ENCODE peak calls at places on chromosomes 7 and 10, in five cellular contexts. S, F, E, G and J are unnamed samples.

GRCh38 chr7:21850531-21851285 is 95.0 kb downstream of the CDCA7L start:
- DNase-seq in S (no peak), F (no peak), E (no peak), G (peak; percentile 56), J (no peak)

GRCh38 chr10:126905776-126906703 is 812 bp downstream of the DOCK1 start:
- DNase-seq in S (peak; percentile 55), F (peak; percentile 83), E (peak; percentile 41), G (no peak), J (no peak)

GRCh38 chr10:6927001-6927400 is 346.9 kb upstream of the PRKCQ start:
- DNase-seq in S (no peak), F (no peak), E (no peak), G (no peak), J (no peak)

GRCh38 chr10:117532451-117533107 is 10.0 kb upstream of the EMX2 start:
- DNase-seq in S (no peak), F (peak; percentile 32), E (no peak), G (no peak), J (no peak)

GRCh38 chr7:104059103-104059502 is 69.6 kb upstream of the RELN start:
- DNase-seq in S (no peak), F (no peak), E (no peak), G (no peak), J (no peak)

GRCh38 chr7:36280840-36281812 is 108.5 kb upstream of the ANLN start:
- DNase-seq in S (peak; percentile 85), F (peak; percentile 77), E (peak; percentile 76), G (peak; percentile 72), J (peak; percentile 76)

GRCh38 chr10:75476569-75476968 is 45.1 kb downstream of the LRMDA start:
- DNase-seq in S (no peak), F (no peak), E (no peak), G (no peak), J (no peak)

GRCh38 chr10:75396861-75397570 is 4.5 kb downstream of the ZNF503 start:
- DNase-seq in S (peak; percentile 65), F (peak; percentile 30), E (no peak), G (peak; percentile 20), J (no peak)

GRCh38 chr7:142477079-142477651 is 219.3 kb upstream of the PRSS58 start:
- DNase-seq in S (peak; percentile 66), F (no peak), E (no peak), G (no peak), J (no peak)

GRCh38 chr10:69348824-69349541 is 67.7 kb downstream of the TACR2 start:
- DNase-seq in S (peak; percentile 97), F (no peak), E (no peak), G (peak; percentile 98), J (no peak)

GRCh38 chr7:102036958-102037357 is 219.5 kb downstream of the CUX1 start:
- DNase-seq in S (no peak), F (no peak), E (no peak), G (no peak), J (no peak)

GRCh38 chr10:70478191-70479160 is at the start of gene PALD1:
- DNase-seq in S (peak; percentile 33), F (peak; percentile 61), E (peak; percentile 56), G (no peak), J (peak; percentile 23)

GRCh38 chr10:108850138-108850854 is 1073.0 kb downstream of the XPNPEP1 start:
- DNase-seq in S (no peak), F (no peak), E (no peak), G (no peak), J (no peak)

GRCh38 chr7:156969972-156970420 is 20.5 kb downstream of the NOM1 start:
- DNase-seq in S (peak; percentile 21), F (no peak), E (no peak), G (no peak), J (no peak)

GRCh38 chr10:133618851-133619250 is 7.7 kb downstream of the FRG2B start:
- DNase-seq in S (no peak), F (no peak), E (no peak), G (no peak), J (no peak)

GRCh38 chr10:1782841-1783240 is 45.5 kb upstream of the ADARB2 start:
- DNase-seq in S (no peak), F (no peak), E (no peak), G (no peak), J (no peak)

GRCh38 chr10:20970708-20971107 is 73.6 kb upstream of the NEBL start:
- DNase-seq in S (no peak), F (no peak), E (no peak), G (no peak), J (no peak)

GRCh38 chr10:71082930-71083329 is 129.4 kb upstream of the UNC5B start:
- DNase-seq in S (no peak), F (no peak), E (no peak), G (no peak), J (no peak)